ENCODE peak calls at places on chromosome 22, in nine cellular contexts. One of them, this sample, is unnamed.

GRCh38 chr22:20121856-20122415 is 4.9 kb upstream of the TRMT2A start:
- DNase-seq in tibial artery: no peak
- DNase-seq in NCI-H2081: no peak
- DNase-seq in Daoy: no peak
- DNase-seq in left lung: peak
- DNase-seq in neuronal stem cell: no peak
- DNase-seq in iris pigment epithelial cell: no peak
- DNase-seq in ACHN: no peak
- DNase-seq in globus pallidus: no peak
- DNase-seq in this sample: no peak

GRCh38 chr22:30865656-30866055 is 102.9 kb downstream of the MORC2 start:
- DNase-seq in ACHN: no peak
- DNase-seq in neuronal stem cell: no peak
- DNase-seq in left lung: peak
- DNase-seq in Daoy: no peak
- DNase-seq in iris pigment epithelial cell: no peak
- DNase-seq in tibial artery: peak
- DNase-seq in globus pallidus: no peak
- DNase-seq in NCI-H2081: no peak
- DNase-seq in this sample: no peak

GRCh38 chr22:49333206-49333605 is 494.5 kb downstream of the BRD1 start:
- DNase-seq in globus pallidus: no peak
- DNase-seq in iris pigment epithelial cell: no peak
- DNase-seq in NCI-H2081: no peak
- DNase-seq in left lung: no peak
- DNase-seq in tibial artery: no peak
- DNase-seq in ACHN: no peak
- DNase-seq in neuronal stem cell: no peak
- DNase-seq in Daoy: no peak
- DNase-seq in this sample: no peak

GRCh38 chr22:19679476-19680099 is 34.7 kb upstream of the SEPTIN5 start:
- DNase-seq in iris pigment epithelial cell: no peak
- DNase-seq in NCI-H2081: no peak
- DNase-seq in left lung: peak
- DNase-seq in neuronal stem cell: no peak
- DNase-seq in globus pallidus: no peak
- DNase-seq in ACHN: peak
- DNase-seq in tibial artery: no peak
- DNase-seq in Daoy: peak
- DNase-seq in this sample: peak

GRCh38 chr22:45271667-45272188 is 13.0 kb upstream of the UPK3A start:
- DNase-seq in iris pigment epithelial cell: no peak
- DNase-seq in Daoy: no peak
- DNase-seq in tibial artery: peak
- DNase-seq in neuronal stem cell: no peak
- DNase-seq in ACHN: no peak
- DNase-seq in NCI-H2081: no peak
- DNase-seq in left lung: no peak
- DNase-seq in globus pallidus: peak
- DNase-seq in this sample: no peak

GRCh38 chr22:47288640-47289039 is 526.2 kb downstream of the TBC1D22A start:
- DNase-seq in left lung: no peak
- DNase-seq in Daoy: no peak
- DNase-seq in ACHN: no peak
- DNase-seq in tibial artery: peak
- DNase-seq in neuronal stem cell: no peak
- DNase-seq in iris pigment epithelial cell: no peak
- DNase-seq in globus pallidus: no peak
- DNase-seq in NCI-H2081: no peak
- DNase-seq in this sample: no peak

GRCh38 chr22:44898236-44898635 is 111.6 kb downstream of the PHF21B start:
- DNase-seq in left lung: no peak
- DNase-seq in iris pigment epithelial cell: no peak
- DNase-seq in NCI-H2081: no peak
- DNase-seq in tibial artery: no peak
- DNase-seq in globus pallidus: no peak
- DNase-seq in Daoy: no peak
- DNase-seq in ACHN: no peak
- DNase-seq in neuronal stem cell: no peak
- DNase-seq in this sample: no peak

GRCh38 chr22:40603088-40603605 is 33.4 kb downstream of the MRTFA start:
- DNase-seq in Daoy: peak
- DNase-seq in tibial artery: no peak
- DNase-seq in ACHN: no peak
- DNase-seq in neuronal stem cell: no peak
- DNase-seq in iris pigment epithelial cell: peak
- DNase-seq in globus pallidus: no peak
- DNase-seq in left lung: no peak
- DNase-seq in NCI-H2081: no peak
- DNase-seq in this sample: peak

GRCh38 chr22:47802446-47802845 is 1040.0 kb downstream of the TBC1D22A start:
- DNase-seq in ACHN: no peak
- DNase-seq in left lung: no peak
- DNase-seq in iris pigment epithelial cell: no peak
- DNase-seq in neuronal stem cell: no peak
- DNase-seq in Daoy: peak
- DNase-seq in globus pallidus: no peak
- DNase-seq in NCI-H2081: no peak
- DNase-seq in tibial artery: no peak
- DNase-seq in this sample: no peak

GRCh38 chr22:17063372-17064106 is 21.3 kb upstream of the IL17RA start:
- DNase-seq in left lung: no peak
- DNase-seq in tibial artery: no peak
- DNase-seq in Daoy: no peak
- DNase-seq in globus pallidus: peak
- DNase-seq in ACHN: no peak
- DNase-seq in neuronal stem cell: no peak
- DNase-seq in iris pigment epithelial cell: no peak
- DNase-seq in NCI-H2081: no peak
- DNase-seq in this sample: peak